ENCODE peak calls at places on chromosomes 2 and 18, in six cellular contexts. One of them, this sample, is unnamed.

GRCh38 chr2:101974663-101975062 is 17.1 kb upstream of the IL1R2 start:
- DNase-seq in GM23338: peak
- DNase-seq in GM12878: no peak
- DNase-seq in HepG2: no peak
- DNase-seq in H1: no peak
- DNase-seq in K562: no peak
- DNase-seq in this sample: no peak

GRCh38 chr2:56369316-56369715 is 185.5 kb downstream of the CCDC85A start:
- DNase-seq in K562: no peak
- DNase-seq in GM23338: no peak
- DNase-seq in GM12878: no peak
- DNase-seq in H1: no peak
- DNase-seq in HepG2: no peak
- DNase-seq in this sample: no peak

GRCh38 chr2:111106720-111107119 is 14.0 kb upstream of the BCL2L11 start:
- DNase-seq in K562: no peak
- DNase-seq in GM12878: no peak
- DNase-seq in GM23338: no peak
- DNase-seq in HepG2: no peak
- DNase-seq in H1: no peak
- DNase-seq in this sample: no peak

GRCh38 chr2:222936705-222937104 is 75.9 kb downstream of the ACSL3 start:
- DNase-seq in GM23338: no peak
- DNase-seq in HepG2: no peak
- DNase-seq in K562: no peak
- DNase-seq in H1: no peak
- DNase-seq in GM12878: no peak
- DNase-seq in this sample: no peak

GRCh38 chr2:71990122-71990521 is 157.5 kb downstream of the CYP26B1 start:
- DNase-seq in K562: no peak
- DNase-seq in GM23338: no peak
- DNase-seq in HepG2: no peak
- DNase-seq in GM12878: no peak
- DNase-seq in H1: no peak
- DNase-seq in this sample: no peak

GRCh38 chr2:230870544-230871360 is 6.0 kb downstream of the ITM2C start:
- DNase-seq in K562: no peak
- DNase-seq in HepG2: no peak
- DNase-seq in H1: no peak
- DNase-seq in GM12878: no peak
- DNase-seq in GM23338: no peak
- DNase-seq in this sample: no peak

GRCh38 chr2:44016282-44016681 is 20.5 kb upstream of the LRPPRC start:
- DNase-seq in HepG2: peak
- DNase-seq in GM12878: no peak
- DNase-seq in H1: peak
- DNase-seq in GM23338: peak
- DNase-seq in K562: peak
- DNase-seq in this sample: peak

GRCh38 chr2:35428548-35428947 is 927.0 kb upstream of the CRIM1 start:
- DNase-seq in HepG2: peak
- DNase-seq in GM12878: no peak
- DNase-seq in GM23338: peak
- DNase-seq in K562: peak
- DNase-seq in H1: peak
- DNase-seq in this sample: peak

GRCh38 chr18:49111191-49111988 is 160.6 kb upstream of the SMAD7 start:
- DNase-seq in K562: no peak
- DNase-seq in GM12878: no peak
- DNase-seq in H1: no peak
- DNase-seq in GM23338: no peak
- DNase-seq in HepG2: peak
- DNase-seq in this sample: no peak

GRCh38 chr2:104944495-104944894 is 90.6 kb downstream of the POU3F3 start:
- DNase-seq in GM12878: no peak
- DNase-seq in H1: no peak
- DNase-seq in K562: no peak
- DNase-seq in HepG2: peak
- DNase-seq in GM23338: peak
- DNase-seq in this sample: peak

GRCh38 chr2:70686577-70687460 is 81.2 kb downstream of the ADD2 start:
- DNase-seq in K562: peak
- DNase-seq in GM12878: no peak
- DNase-seq in H1: peak
- DNase-seq in HepG2: peak
- DNase-seq in GM23338: peak
- DNase-seq in this sample: peak

GRCh38 chr18:48453330-48454063 is 44.3 kb upstream of the ZBTB7C start:
- DNase-seq in GM12878: no peak
- DNase-seq in GM23338: no peak
- DNase-seq in HepG2: no peak
- DNase-seq in H1: no peak
- DNase-seq in K562: no peak
- DNase-seq in this sample: no peak

DNA sequence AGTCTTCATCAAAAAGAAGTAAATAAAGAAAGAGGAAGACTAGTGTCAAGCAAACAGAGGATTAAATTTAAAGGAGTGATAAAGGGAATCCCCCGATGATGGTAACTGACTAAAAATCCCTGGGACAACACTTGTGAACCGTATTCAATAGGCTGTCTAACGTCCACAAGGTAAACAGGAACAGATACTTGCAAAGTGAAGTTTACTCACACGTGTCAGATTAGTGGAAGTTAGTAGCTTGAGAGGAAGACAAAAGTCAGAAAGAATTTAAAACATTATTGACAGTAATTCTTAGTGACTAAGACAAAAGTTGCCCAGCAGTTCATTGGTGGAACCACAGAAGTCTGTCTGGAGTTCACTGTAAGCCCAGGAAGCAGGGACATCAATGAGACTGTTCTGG is 26.2 kb upstream of the SPOPL start:
- DNase-seq in K562: no peak
- DNase-seq in GM23338: no peak
- DNase-seq in HepG2: peak
- DNase-seq in H1: no peak
- DNase-seq in GM12878: peak
- DNase-seq in this sample: no peak
- TF ChIP-seq CREB1 in K562: no peak
- TF ChIP-seq CREB1 in GM23338: no peak
- TF ChIP-seq CREB1 in HepG2: no peak
- TF ChIP-seq CREB1 in H1: no peak
- TF ChIP-seq CREB1 in GM12878: no peak
- TF ChIP-seq CREB1 in this sample: no peak

DNA sequence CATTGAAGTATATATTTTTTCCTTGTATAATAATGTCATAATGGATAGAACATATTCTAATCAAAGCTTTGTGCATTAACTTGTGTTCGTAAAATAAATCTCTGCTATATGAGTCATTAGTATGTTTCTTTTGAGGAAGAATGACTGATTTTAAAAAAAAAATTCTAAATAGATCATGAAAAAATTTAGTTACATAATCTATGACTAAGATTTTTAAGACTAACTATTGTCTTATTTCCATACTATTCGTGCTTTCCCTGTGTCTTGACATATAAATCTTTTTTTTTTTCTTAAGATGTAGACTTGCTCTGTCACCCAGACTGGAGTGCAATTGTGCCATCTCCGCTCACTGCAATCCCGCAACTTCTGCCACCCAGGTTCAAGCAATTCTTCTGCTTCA is 226.1 kb downstream of the DSEL start:
- DNase-seq in GM23338: no peak
- DNase-seq in H1: no peak
- DNase-seq in K562: no peak
- DNase-seq in GM12878: no peak
- DNase-seq in HepG2: no peak
- DNase-seq in this sample: no peak
- TF ChIP-seq CREB1 in GM23338: no peak
- TF ChIP-seq CREB1 in H1: no peak
- TF ChIP-seq CREB1 in K562: no peak
- TF ChIP-seq CREB1 in GM12878: no peak
- TF ChIP-seq CREB1 in HepG2: no peak
- TF ChIP-seq CREB1 in this sample: no peak

GRCh38 chr2:148826791-148827190 is 48.2 kb upstream of the KIF5C start:
- DNase-seq in GM23338: no peak
- DNase-seq in HepG2: no peak
- DNase-seq in GM12878: no peak
- DNase-seq in H1: no peak
- DNase-seq in K562: no peak
- DNase-seq in this sample: no peak
- TF ChIP-seq CREB1 in GM23338: no peak
- TF ChIP-seq CREB1 in HepG2: no peak
- TF ChIP-seq CREB1 in GM12878: no peak
- TF ChIP-seq CREB1 in H1: no peak
- TF ChIP-seq CREB1 in K562: no peak
- TF ChIP-seq CREB1 in this sample: no peak

GRCh38 chr2:32756074-32756727 is 128.4 kb downstream of the TTC27 start:
- DNase-seq in GM23338: no peak
- DNase-seq in GM12878: no peak
- DNase-seq in HepG2: no peak
- DNase-seq in H1: no peak
- DNase-seq in K562: no peak
- DNase-seq in this sample: no peak

GRCh38 chr2:32758232-32758631 is 130.4 kb downstream of the TTC27 start:
- DNase-seq in H1: no peak
- DNase-seq in K562: no peak
- DNase-seq in HepG2: no peak
- DNase-seq in GM23338: no peak
- DNase-seq in GM12878: no peak
- DNase-seq in this sample: no peak

GRCh38 chr2:32755666-32756065 is 127.8 kb downstream of the TTC27 start:
- DNase-seq in H1: no peak
- DNase-seq in HepG2: no peak
- DNase-seq in K562: no peak
- DNase-seq in GM23338: no peak
- DNase-seq in GM12878: no peak
- DNase-seq in this sample: no peak

DNA sequence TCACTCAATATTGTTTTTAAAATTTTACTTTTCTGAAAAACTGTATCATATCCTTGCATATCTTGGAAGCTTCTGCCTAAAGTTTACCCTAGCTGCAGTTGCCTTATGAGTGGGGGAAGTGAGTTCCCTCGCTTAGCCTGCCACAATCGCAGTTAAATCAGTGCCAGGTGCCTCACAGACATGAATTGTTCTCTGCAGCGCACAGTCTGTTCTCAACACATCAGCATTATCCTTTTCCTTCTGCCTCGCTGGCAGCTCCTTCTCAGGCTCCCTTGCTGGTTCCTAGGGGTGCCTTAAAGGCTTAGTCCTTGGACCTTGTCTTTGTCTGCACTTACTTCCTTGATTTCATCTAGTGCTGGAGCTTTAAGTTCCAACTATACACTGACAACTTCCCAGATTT is 132.8 kb downstream of the TTC27 start:
- DNase-seq in HepG2: no peak
- DNase-seq in K562: no peak
- DNase-seq in H1: no peak
- DNase-seq in GM12878: no peak
- DNase-seq in GM23338: no peak
- DNase-seq in this sample: no peak
- TF ChIP-seq CREB1 in HepG2: no peak
- TF ChIP-seq CREB1 in K562: no peak
- TF ChIP-seq CREB1 in H1: no peak
- TF ChIP-seq CREB1 in GM12878: no peak
- TF ChIP-seq CREB1 in GM23338: no peak
- TF ChIP-seq CREB1 in this sample: no peak

GRCh38 chr18:23422751-23423418 is 30.2 kb upstream of the RIOK3 start:
- DNase-seq in H1: no peak
- DNase-seq in GM12878: peak
- DNase-seq in K562: peak
- DNase-seq in HepG2: peak
- DNase-seq in GM23338: no peak
- DNase-seq in this sample: no peak
- TF ChIP-seq CREB1 in H1: no peak
- TF ChIP-seq CREB1 in GM12878: peak
- TF ChIP-seq CREB1 in K562: peak
- TF ChIP-seq CREB1 in HepG2: peak
- TF ChIP-seq CREB1 in GM23338: no peak
- TF ChIP-seq CREB1 in this sample: no peak

GRCh38 chr2:176094307-176094706 is 1.8 kb downstream of the HOXD13 start:
- DNase-seq in H1: no peak
- DNase-seq in HepG2: no peak
- DNase-seq in K562: no peak
- DNase-seq in GM23338: no peak
- DNase-seq in GM12878: no peak
- DNase-seq in this sample: no peak

GRCh38 chr2:176096986-176097819 is 2.4 kb upstream of the HOXD12 start:
- DNase-seq in HepG2: peak
- DNase-seq in GM23338: peak
- DNase-seq in K562: peak
- DNase-seq in H1: peak
- DNase-seq in GM12878: no peak
- DNase-seq in this sample: peak

GRCh38 chr2:176097820-176098365 is 1.7 kb upstream of the HOXD12 start:
- DNase-seq in GM23338: no peak
- DNase-seq in GM12878: no peak
- DNase-seq in K562: no peak
- DNase-seq in H1: no peak
- DNase-seq in HepG2: no peak
- DNase-seq in this sample: no peak

GRCh38 chr2:176095421-176095820 is 2.9 kb downstream of the HOXD13 start:
- DNase-seq in GM12878: no peak
- DNase-seq in H1: no peak
- DNase-seq in K562: no peak
- DNase-seq in GM23338: no peak
- DNase-seq in HepG2: no peak
- DNase-seq in this sample: no peak

DNA sequence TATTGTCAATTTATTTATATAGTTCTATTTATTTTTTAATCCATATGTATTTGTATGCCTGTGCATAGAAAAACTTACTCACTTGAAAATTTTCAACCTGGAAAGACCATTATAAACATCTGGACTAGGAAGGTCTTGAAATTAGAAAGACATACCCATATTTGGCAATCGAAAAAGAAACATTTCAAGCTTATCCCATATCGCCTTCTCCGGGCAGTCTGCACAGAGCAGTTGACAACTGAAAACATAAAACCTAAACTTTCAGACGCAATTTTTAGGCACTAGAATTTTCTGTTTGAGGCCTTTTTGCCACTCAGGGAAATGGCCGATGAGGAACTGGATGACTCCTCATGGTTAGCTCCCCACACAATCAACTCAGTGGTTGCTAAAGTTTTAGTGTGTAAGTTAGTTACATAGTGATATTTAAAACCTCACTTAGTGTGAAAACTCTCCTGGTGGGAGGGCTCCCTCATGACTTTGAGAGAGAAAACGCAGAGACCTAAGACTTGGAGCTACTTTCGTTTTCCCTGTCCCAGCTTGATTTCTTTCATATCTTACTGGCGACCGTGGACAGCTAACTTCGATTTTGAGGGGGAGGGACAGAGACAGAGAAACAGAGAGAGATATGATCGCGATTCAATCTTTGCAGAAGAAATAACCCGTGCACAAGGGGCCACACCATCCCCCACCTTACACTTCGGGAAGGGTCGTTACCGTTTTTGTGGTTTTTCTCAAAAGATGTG is 3.2 kb upstream of the HOXD12 start:
- DNase-seq in HepG2: no peak
- DNase-seq in GM12878: no peak
- DNase-seq in H1: no peak
- DNase-seq in K562: no peak
- DNase-seq in GM23338: no peak
- DNase-seq in this sample: no peak
- TF ChIP-seq CREB1 in HepG2: no peak
- TF ChIP-seq CREB1 in GM12878: no peak
- TF ChIP-seq CREB1 in H1: no peak
- TF ChIP-seq CREB1 in K562: no peak
- TF ChIP-seq CREB1 in GM23338: no peak
- TF ChIP-seq CREB1 in this sample: no peak